ENCODE peak calls at places on chromosomes 4 and X, in four cellular contexts. One of them, this sample, is unnamed.

GRCh38 chr4:13701937-13702446 is 74.5 kb upstream of the BOD1L1 start:
- DNase-seq in astrocyte of the hippocampus: peak
- DNase-seq in hippocampal formation: no peak
- DNase-seq in mesenteric fat pad: no peak
- DNase-seq in this sample: no peak

GRCh38 chrX:23871905-23872546 is 35.7 kb downstream of the APOO start:
- DNase-seq in mesenteric fat pad: no peak
- DNase-seq in hippocampal formation: no peak
- DNase-seq in astrocyte of the hippocampus: no peak
- DNase-seq in this sample: no peak

GRCh38 chrX:38156838-38157237 is 63.8 kb downstream of the SRPX start:
- DNase-seq in astrocyte of the hippocampus: no peak
- DNase-seq in hippocampal formation: no peak
- DNase-seq in mesenteric fat pad: no peak
- DNase-seq in this sample: no peak

GRCh38 chr4:79164961-79165610 is 160.8 kb downstream of the NAA11 start:
- DNase-seq in astrocyte of the hippocampus: no peak
- DNase-seq in hippocampal formation: no peak
- DNase-seq in mesenteric fat pad: no peak
- DNase-seq in this sample: no peak

GRCh38 chrX:29661290-29661689 is 554.1 kb upstream of the MAGEB2 start:
- DNase-seq in mesenteric fat pad: no peak
- DNase-seq in astrocyte of the hippocampus: peak
- DNase-seq in hippocampal formation: no peak
- DNase-seq in this sample: no peak

GRCh38 chrX:22135171-22135711 is 103.1 kb downstream of the PHEX start:
- DNase-seq in hippocampal formation: no peak
- DNase-seq in astrocyte of the hippocampus: peak
- DNase-seq in mesenteric fat pad: no peak
- DNase-seq in this sample: no peak

GRCh38 chrX:8244301-8244700 is 73.2 kb upstream of the VCX2 start:
- DNase-seq in astrocyte of the hippocampus: peak
- DNase-seq in mesenteric fat pad: no peak
- DNase-seq in hippocampal formation: no peak
- DNase-seq in this sample: no peak

GRCh38 chr4:1638873-1639272 is 45.2 kb downstream of the FAM53A start:
- DNase-seq in mesenteric fat pad: no peak
- DNase-seq in astrocyte of the hippocampus: no peak
- DNase-seq in hippocampal formation: no peak
- DNase-seq in this sample: no peak

GRCh38 chr4:337932-338758 is 531 bp downstream of the ZNF141 start:
- DNase-seq in astrocyte of the hippocampus: peak
- DNase-seq in hippocampal formation: no peak
- DNase-seq in mesenteric fat pad: no peak
- DNase-seq in this sample: no peak

GRCh38 chr4:155208258-155209054 is at the start of gene NPY2R:
- DNase-seq in mesenteric fat pad: no peak
- DNase-seq in hippocampal formation: no peak
- DNase-seq in astrocyte of the hippocampus: peak
- DNase-seq in this sample: no peak

GRCh38 chr4:176054942-176055341 is 10.7 kb upstream of the WDR17 start:
- DNase-seq in mesenteric fat pad: no peak
- DNase-seq in astrocyte of the hippocampus: no peak
- DNase-seq in hippocampal formation: peak
- DNase-seq in this sample: no peak

GRCh38 chr4:159227378-159227777 is 124.5 kb downstream of the RAPGEF2 start:
- DNase-seq in hippocampal formation: no peak
- DNase-seq in mesenteric fat pad: no peak
- DNase-seq in astrocyte of the hippocampus: peak
- DNase-seq in this sample: no peak

GRCh38 chr4:72208421-72209075 is 176.7 kb downstream of the NPFFR2 start:
- DNase-seq in mesenteric fat pad: no peak
- DNase-seq in astrocyte of the hippocampus: no peak
- DNase-seq in hippocampal formation: no peak
- DNase-seq in this sample: no peak

GRCh38 chr4:26753642-26754041 is 107.0 kb upstream of the STIM2 start:
- DNase-seq in astrocyte of the hippocampus: peak
- DNase-seq in hippocampal formation: no peak
- DNase-seq in mesenteric fat pad: no peak
- DNase-seq in this sample: peak

GRCh38 chrX:119694601-119695534 is 1.9 kb upstream of the SEPTIN6 start:
- DNase-seq in astrocyte of the hippocampus: no peak
- DNase-seq in mesenteric fat pad: peak
- DNase-seq in hippocampal formation: no peak
- DNase-seq in this sample: no peak

GRCh38 chr4:13642576-13642975 is 15.1 kb upstream of the BOD1L1 start:
- DNase-seq in mesenteric fat pad: no peak
- DNase-seq in hippocampal formation: no peak
- DNase-seq in astrocyte of the hippocampus: peak
- DNase-seq in this sample: no peak

GRCh38 chr4:85828295-85828910 is 353.5 kb downstream of the ARHGAP24 start:
- DNase-seq in astrocyte of the hippocampus: peak
- DNase-seq in mesenteric fat pad: no peak
- DNase-seq in hippocampal formation: no peak
- DNase-seq in this sample: no peak

GRCh38 chrX:104972737-104973136 is 247.8 kb downstream of the TEX13A start:
- DNase-seq in astrocyte of the hippocampus: no peak
- DNase-seq in mesenteric fat pad: no peak
- DNase-seq in hippocampal formation: no peak
- DNase-seq in this sample: no peak

GRCh38 chr4:40629401-40630334 is at the start of gene RBM47:
- DNase-seq in hippocampal formation: no peak
- DNase-seq in mesenteric fat pad: no peak
- DNase-seq in astrocyte of the hippocampus: peak
- DNase-seq in this sample: peak

GRCh38 chr4:14221176-14221575 is 593.7 kb upstream of the BOD1L1 start:
- DNase-seq in mesenteric fat pad: no peak
- DNase-seq in hippocampal formation: no peak
- DNase-seq in astrocyte of the hippocampus: peak
- DNase-seq in this sample: no peak

GRCh38 chr4:53465291-53465690 is 87.8 kb downstream of the FIP1L1 start:
- DNase-seq in mesenteric fat pad: no peak
- DNase-seq in hippocampal formation: no peak
- DNase-seq in astrocyte of the hippocampus: no peak
- DNase-seq in this sample: no peak

GRCh38 chr4:1660948-1661677 is 23.0 kb downstream of the FAM53A start:
- DNase-seq in hippocampal formation: no peak
- DNase-seq in mesenteric fat pad: no peak
- DNase-seq in astrocyte of the hippocampus: no peak
- DNase-seq in this sample: no peak

GRCh38 chrX:40651620-40652223 is 4.4 kb upstream of the CXorf38 start:
- DNase-seq in astrocyte of the hippocampus: peak
- DNase-seq in mesenteric fat pad: no peak
- DNase-seq in hippocampal formation: peak
- DNase-seq in this sample: peak

GRCh38 chrX:115894087-115894486 is 276.5 kb upstream of the AGTR2 start:
- DNase-seq in astrocyte of the hippocampus: peak
- DNase-seq in hippocampal formation: peak
- DNase-seq in mesenteric fat pad: no peak
- DNase-seq in this sample: peak

GRCh38 chrX:107753186-107753585 is 22.4 kb downstream of the TSC22D3 start:
- DNase-seq in astrocyte of the hippocampus: no peak
- DNase-seq in mesenteric fat pad: no peak
- DNase-seq in hippocampal formation: no peak
- DNase-seq in this sample: no peak

GRCh38 chr4:146095091-146095690 is 80.3 kb upstream of the LSM6 start:
- DNase-seq in hippocampal formation: peak
- DNase-seq in astrocyte of the hippocampus: peak
- DNase-seq in mesenteric fat pad: no peak
- DNase-seq in this sample: peak

GRCh38 chr4:13285336-13285735 is 198.8 kb downstream of the RAB28 start:
- DNase-seq in hippocampal formation: no peak
- DNase-seq in mesenteric fat pad: no peak
- DNase-seq in astrocyte of the hippocampus: no peak
- DNase-seq in this sample: no peak